ENCODE peak calls at places on chromosomes 7 and 10, in six cellular contexts. D is left ventricle myocardium inferior, B is GM13977, U is epithelial cell of proximal tubule, W is breast epithelium, F is Panc1. Y is an unnamed sample.

GRCh38 chr10:50850576-50851340 is 34.7 kb downstream of the A1CF start:
- DNase-seq in W (no peak), F (no peak), D (no peak), B (no peak), U (no peak), Y (no peak)

GRCh38 chr7:109879429-109879828 is 1211.5 kb upstream of the LRRN3 start:
- DNase-seq in D (no peak), B (no peak), U (no peak), F (no peak), W (no peak), Y (no peak)

GRCh38 chr10:130358981-130359650 is 222.9 kb downstream of the GLRX3 start:
- DNase-seq in W (no peak), B (no peak), D (no peak), F (no peak), U (no peak), Y (no peak)

GRCh38 chr7:2546776-2547586 is 8.3 kb downstream of the BRAT1 start:
- DNase-seq in W (no peak), F (no peak), D (no peak), B (no peak), U (no peak), Y (no peak)

GRCh38 chr7:140594131-140594691 is 46.4 kb downstream of the DENND2A start:
- DNase-seq in F (no peak), W (no peak), U (no peak), D (peak), B (no peak), Y (no peak)

GRCh38 chr7:127885843-127886242 is 145.4 kb downstream of the LRRC4 start:
- DNase-seq in F (no peak), B (no peak), D (no peak), U (no peak), W (no peak), Y (no peak)

GRCh38 chr7:64183126-64183742 is 23.8 kb upstream of the ZNF735 start:
- DNase-seq in B (no peak), W (no peak), F (no peak), D (no peak), U (no peak), Y (no peak)

GRCh38 chr10:25048463-25048862 is 32.1 kb downstream of the THNSL1 start:
- DNase-seq in F (no peak), B (no peak), D (no peak), W (no peak), U (no peak), Y (no peak)

GRCh38 chr10:25288181-25288580 is 113.4 kb downstream of the GPR158 start:
- DNase-seq in F (no peak), W (no peak), B (no peak), U (no peak), D (no peak), Y (no peak)

GRCh38 chr7:30286749-30287148 is 2.4 kb downstream of the ZNRF2 start:
- DNase-seq in U (no peak), F (no peak), W (no peak), D (no peak), B (no peak), Y (no peak)

GRCh38 chr10:101061814-101062230 is at the start of gene KAZALD1:
- DNase-seq in W (no peak), D (no peak), F (no peak), B (peak), U (no peak), Y (no peak)

GRCh38 chr10:69317175-69318086 is 39.1 kb downstream of the HK1 start:
- DNase-seq in D (no peak), F (no peak), U (no peak), W (no peak), B (peak), Y (no peak)

GRCh38 chr7:152608208-152608607 is 67.7 kb downstream of the XRCC2 start:
- DNase-seq in U (no peak), F (no peak), W (no peak), D (no peak), B (no peak), Y (no peak)

GRCh38 chr7:107463139-107464078 is 6.4 kb upstream of the GPR22 start:
- DNase-seq in F (peak), W (peak), U (peak), B (peak), D (peak), Y (no peak)

GRCh38 chr10:71302874-71303568 is 16.0 kb upstream of the SLC29A3 start:
- DNase-seq in F (peak), U (peak), D (no peak), B (peak), W (no peak), Y (no peak)

GRCh38 chr10:105875050-105875449 is 1234.0 kb downstream of the SORCS3 start:
- DNase-seq in B (no peak), F (no peak), U (no peak), D (no peak), W (no peak), Y (no peak)

GRCh38 chr7:93442478-93443224 is 131.9 kb downstream of the CALCR start:
- DNase-seq in F (peak), B (no peak), W (no peak), D (no peak), U (no peak), Y (peak)

GRCh38 chr10:76274933-76275332 is 843.5 kb downstream of the LRMDA start:
- DNase-seq in U (no peak), B (no peak), D (no peak), W (no peak), F (no peak), Y (no peak)

GRCh38 chr10:101570764-101571572 is 17.1 kb downstream of the POLL start:
- DNase-seq in W (no peak), B (peak), U (no peak), F (no peak), D (no peak), Y (no peak)

GRCh38 chr7:831596-832291 is 532 bp upstream of the SUN1 start:
- DNase-seq in F (peak), W (no peak), B (peak), D (no peak), U (peak), Y (no peak)

GRCh38 chr10:63766766-63767505 is 245.7 kb downstream of the REEP3 start:
- DNase-seq in B (no peak), F (no peak), W (no peak), D (no peak), U (no peak), Y (no peak)

GRCh38 chr10:29949411-29950011 is 109.9 kb downstream of the JCAD start:
- DNase-seq in U (no peak), W (no peak), D (no peak), F (no peak), B (no peak), Y (no peak)

GRCh38 chr7:104794154-104794553 is 219.9 kb upstream of the KMT2E start:
- DNase-seq in F (no peak), B (no peak), W (no peak), D (no peak), U (no peak), Y (no peak)

GRCh38 chr7:122337011-122337410 is 32.5 kb upstream of the FEZF1 start:
- DNase-seq in W (no peak), D (no peak), U (no peak), F (no peak), B (no peak), Y (no peak)

GRCh38 chr7:111126987-111127386 is 36.1 kb downstream of the LRRN3 start:
- DNase-seq in D (no peak), W (no peak), U (no peak), B (no peak), F (no peak), Y (no peak)

GRCh38 chr10:123496996-123497660 is 169.0 kb upstream of the GPR26 start:
- DNase-seq in U (no peak), B (no peak), W (no peak), F (no peak), D (no peak), Y (no peak)

GRCh38 chr10:62669351-62669750 is 135.2 kb upstream of the ADO start:
- DNase-seq in B (no peak), W (no peak), F (no peak), U (no peak), D (no peak), Y (no peak)

GRCh38 chr10:13759167-13759566 is 172.4 kb downstream of the PRPF18 start:
- DNase-seq in U (no peak), F (no peak), D (no peak), B (no peak), W (no peak), Y (no peak)

GRCh38 chr7:138889982-138890381 is 91.2 kb downstream of the KIAA1549 start:
- DNase-seq in U (no peak), B (no peak), D (no peak), W (no peak), F (no peak), Y (no peak)

GRCh38 chr10:111347386-111348005 is 270.7 kb downstream of the ADRA2A start:
- DNase-seq in D (no peak), U (no peak), W (no peak), B (no peak), F (no peak), Y (no peak)

GRCh38 chr7:134104166-134104565 is 23.0 kb upstream of the LRGUK start:
- DNase-seq in U (no peak), D (no peak), W (no peak), F (no peak), B (no peak), Y (no peak)

GRCh38 chr10:63666836-63667383 is 145.7 kb downstream of the REEP3 start:
- DNase-seq in W (no peak), B (peak), U (no peak), D (no peak), F (no peak), Y (no peak)

GRCh38 chr7:109873296-109873695 is 1217.6 kb upstream of the LRRN3 start:
- DNase-seq in U (no peak), B (no peak), D (no peak), F (no peak), W (peak), Y (no peak)

GRCh38 chr10:108783897-108784296 is 1139.4 kb downstream of the XPNPEP1 start:
- DNase-seq in B (peak), W (no peak), U (no peak), D (no peak), F (peak), Y (no peak)

GRCh38 chr10:23338886-23339285 is 5.7 kb downstream of the C10orf67 start:
- DNase-seq in W (no peak), D (no peak), U (no peak), B (no peak), F (no peak), Y (no peak)

GRCh38 chr10:103636492-103636891 is 143.0 kb downstream of the NEURL1 start:
- DNase-seq in D (no peak), B (no peak), W (no peak), F (no peak), U (no peak), Y (no peak)

GRCh38 chr10:5835446-5836095 is 22.3 kb upstream of the GDI2 start:
- DNase-seq in D (no peak), W (no peak), F (no peak), U (no peak), B (no peak), Y (no peak)

GRCh38 chr10:115945696-115946445 is 327.1 kb downstream of the GFRA1 start:
- DNase-seq in B (no peak), D (no peak), U (no peak), F (no peak), W (no peak), Y (no peak)

GRCh38 chr10:119235381-119235780 is 28.0 kb downstream of the GRK5 start:
- DNase-seq in B (no peak), U (no peak), D (peak), W (no peak), F (no peak), Y (no peak)

DNA sequence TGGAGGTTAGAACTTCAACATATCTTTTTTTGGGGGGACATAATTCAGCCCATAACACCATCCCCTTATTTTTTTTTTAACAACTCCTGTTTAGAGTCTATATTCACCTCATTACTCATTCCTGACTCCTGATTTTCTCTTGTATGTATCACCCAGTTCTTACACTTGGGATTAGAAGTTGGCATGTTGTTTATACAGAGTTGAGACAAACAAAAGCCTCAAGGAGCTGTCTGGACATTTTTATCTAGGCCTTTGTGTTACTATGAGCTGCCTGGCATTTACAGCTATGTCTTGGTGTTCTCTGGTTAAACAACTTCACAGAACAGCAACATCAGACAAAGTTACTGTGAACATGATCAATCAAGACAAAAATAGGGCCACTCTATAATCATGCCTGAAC is 517.5 kb downstream of the KIF20B start:
- DNase-seq in F (no peak), B (no peak), D (no peak), U (no peak), W (no peak), Y (no peak)
- TF ChIP-seq CTCF in F (no peak), B (no peak), D (no peak), U (no peak), W (no peak), Y (no peak)

DNA sequence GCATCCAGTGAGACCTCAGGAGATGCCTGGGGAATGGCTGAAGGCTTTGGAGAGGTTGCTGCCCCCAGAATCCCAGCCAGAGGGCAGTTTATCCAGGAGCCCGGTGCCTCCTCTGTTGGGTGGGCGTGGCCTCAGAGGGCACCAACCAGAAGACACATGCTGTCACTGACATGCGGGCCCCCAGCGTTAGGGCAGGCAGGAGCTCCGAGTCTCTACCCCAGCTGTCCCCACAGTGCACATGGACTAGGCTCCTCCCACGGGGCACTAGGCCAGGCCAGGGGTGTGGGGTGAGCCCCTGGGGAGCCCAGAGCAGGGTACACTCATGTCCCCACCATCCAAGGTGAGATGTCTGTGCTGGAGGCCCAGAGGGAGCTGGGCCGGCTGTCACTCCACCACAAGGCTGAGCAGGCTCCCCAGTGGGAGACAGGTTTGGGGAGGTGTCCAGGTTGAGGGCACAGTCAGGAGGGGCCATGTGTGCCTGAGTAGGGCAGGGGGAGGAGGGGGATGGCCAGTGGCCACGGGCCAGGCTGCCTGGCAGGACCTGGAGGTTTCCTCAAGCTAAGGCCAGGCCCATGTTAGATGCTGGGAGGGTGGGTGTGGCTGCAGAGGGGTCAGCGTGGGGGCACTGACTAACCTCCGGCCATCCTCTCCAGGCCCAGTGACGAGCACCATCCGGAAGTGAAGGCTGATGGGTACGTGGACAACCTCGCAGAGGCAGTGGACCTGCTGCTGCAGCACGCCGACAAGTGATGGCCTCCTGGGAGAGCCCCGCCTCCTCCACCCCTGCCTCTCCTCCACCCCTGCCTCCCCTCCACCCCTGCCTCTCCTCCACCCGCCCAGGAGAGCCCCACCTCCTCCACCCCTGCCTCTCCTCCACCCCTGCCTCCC is 131.3 kb downstream of the FAM53B start:
- DNase-seq in U (no peak), F (no peak), D (no peak), W (no peak), B (no peak), Y (no peak)
- TF ChIP-seq CTCF in U (no peak), F (no peak), D (no peak), W (no peak), B (no peak), Y (no peak)

GRCh38 chr10:96497391-96497790 is 16.3 kb downstream of the TLL2 start:
- DNase-seq in W (no peak), B (no peak), F (no peak), D (no peak), U (no peak), Y (no peak)

GRCh38 chr10:96493871-96494525 is 19.7 kb downstream of the TLL2 start:
- DNase-seq in U (no peak), B (no peak), W (no peak), D (no peak), F (no peak), Y (no peak)

GRCh38 chr10:96493254-96493653 is 20.5 kb downstream of the TLL2 start:
- DNase-seq in W (no peak), U (no peak), B (no peak), F (no peak), D (no peak), Y (no peak)

GRCh38 chr10:96496281-96496925 is 17.3 kb downstream of the TLL2 start:
- DNase-seq in F (no peak), B (no peak), W (no peak), U (no peak), D (no peak), Y (no peak)

DNA sequence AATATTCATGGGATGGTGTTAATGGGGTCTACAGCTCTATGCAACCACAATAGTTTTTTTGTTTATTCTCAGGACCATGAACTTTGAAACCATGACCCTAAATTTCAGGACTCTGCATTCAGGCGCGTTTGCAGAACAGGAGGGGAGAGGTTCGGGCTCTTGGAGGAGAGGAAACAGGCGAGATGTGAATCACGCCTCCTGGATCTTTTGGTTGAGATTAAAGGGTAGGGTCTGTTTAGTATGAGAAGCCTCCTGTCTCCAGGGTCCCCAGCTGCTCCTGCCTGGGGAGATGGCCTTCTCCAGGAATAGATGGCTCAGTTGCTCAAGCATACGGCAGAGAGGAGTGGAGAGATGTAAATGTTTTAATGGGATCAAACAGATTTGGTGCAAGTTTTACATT is 18.2 kb downstream of the TLL2 start:
- DNase-seq in D (no peak), U (no peak), W (no peak), F (no peak), B (no peak), Y (no peak)
- TF ChIP-seq CTCF in D (no peak), U (no peak), W (no peak), F (no peak), B (no peak), Y (no peak)

DNA sequence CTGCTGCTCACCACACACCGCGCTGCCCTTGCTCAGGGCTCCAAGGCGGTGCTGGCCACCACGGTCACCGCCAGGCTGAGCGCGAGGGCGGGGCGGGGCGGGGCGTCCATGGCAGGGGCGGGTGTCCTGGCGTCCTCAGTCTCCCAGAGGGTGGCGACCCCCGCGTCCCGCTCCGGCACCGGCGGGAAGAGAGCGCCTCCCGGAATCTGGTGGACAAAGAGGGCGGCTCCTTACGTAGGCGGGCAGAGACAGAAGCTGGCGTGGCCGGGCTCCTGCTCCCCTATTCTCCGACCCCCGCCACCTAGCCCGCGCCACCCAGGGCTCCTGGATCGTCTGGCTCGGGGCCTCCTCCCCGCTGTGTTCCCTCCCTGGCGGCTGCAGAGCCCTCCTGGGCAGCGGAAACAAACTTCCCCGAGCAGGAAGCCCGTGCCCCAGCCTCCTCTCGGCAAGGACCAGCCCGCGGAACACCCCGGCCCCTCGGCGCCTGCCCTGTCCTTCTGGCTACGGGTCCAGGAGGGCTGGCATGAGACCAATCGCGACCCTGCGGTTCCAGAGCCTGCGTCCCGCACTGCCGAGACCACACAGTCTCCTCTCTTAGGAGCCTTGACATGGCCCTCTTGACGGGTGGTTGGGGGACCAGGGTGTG is 133.8 kb upstream of the ZNF92 start:
- DNase-seq in D (no peak), F (no peak), W (peak), B (no peak), U (no peak), Y (no peak)
- TF ChIP-seq CTCF in D (no peak), F (no peak), W (no peak), B (no peak), U (no peak), Y (no peak)

GRCh38 chr7:39144420-39144819 is 166.7 kb downstream of the POU6F2 start:
- DNase-seq in U (no peak), W (no peak), D (no peak), B (no peak), F (no peak), Y (no peak)
- TF ChIP-seq CTCF in U (no peak), W (no peak), D (no peak), B (no peak), F (no peak), Y (no peak)

DNA sequence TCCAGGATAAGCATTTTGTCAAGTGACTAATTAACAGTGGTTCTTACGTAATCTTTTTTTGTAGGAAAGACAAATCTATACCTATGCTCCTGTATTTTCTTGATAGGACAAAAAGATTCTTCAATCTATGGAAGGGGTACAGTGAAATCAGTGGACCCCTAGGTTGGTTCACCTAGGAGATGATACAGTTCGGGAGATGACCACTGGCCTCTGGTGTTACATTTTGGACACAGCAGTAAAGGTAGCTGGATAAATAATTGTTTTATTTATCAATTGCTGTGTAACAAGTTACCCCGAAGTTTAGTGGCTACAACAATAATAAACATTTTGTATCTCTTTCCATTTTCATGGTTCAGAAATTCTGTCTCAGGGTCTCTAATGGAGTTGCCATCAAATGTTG is 288.2 kb upstream of the MAGI2 start:
- DNase-seq in F (no peak), D (no peak), U (no peak), W (no peak), B (no peak), Y (no peak)
- TF ChIP-seq CTCF in F (peak), D (peak), U (peak), W (no peak), B (no peak), Y (no peak)

Y was measured in omental fat pad.